ENCODE peak calls at places on chromosomes 5 and 9, in seven cellular contexts. U is IMR-90, O is gastrocnemius medialis, K is uterus, T is ovary, C is esophagus muscularis mucosa, H is body of pancreas. E is an unnamed sample.

GRCh38 chr9:34139477-34140146 is 13.1 kb upstream of the DCAF12 start:
- DNase-seq in O (peak; percentile 17), K (no peak), C (no peak), T (peak; percentile 40), H (peak; percentile 81), U (peak; percentile 91), E (no peak)

GRCh38 chr9:115396071-115396529 is 278.1 kb upstream of the TNC start:
- DNase-seq in O (no peak), H (no peak), T (no peak), K (no peak), C (no peak), U (peak; percentile 25), E (no peak)

GRCh38 chr5:132260714-132261615 is 3.5 kb downstream of the PDLIM4 start:
- DNase-seq in U (peak; percentile 96), T (peak; percentile 71), H (peak; percentile 53), O (no peak), K (peak; percentile 72), C (no peak), E (no peak)

GRCh38 chr5:150137168-150137957 is 18.3 kb downstream of the PDGFRB start:
- DNase-seq in T (no peak), O (no peak), K (no peak), H (no peak), U (peak; percentile 70), C (no peak), E (no peak)

GRCh38 chr9:113858282-113858681 is 17.8 kb upstream of the ZNF618 start:
- DNase-seq in K (no peak), T (no peak), H (no peak), C (peak; percentile 74), U (no peak), O (no peak), E (no peak)

GRCh38 chr5:88583471-88583870 is 299.5 kb downstream of the MEF2C start:
- DNase-seq in K (no peak), U (no peak), T (no peak), H (no peak), C (no peak), O (no peak), E (no peak)

GRCh38 chr5:45737153-45737552 is 41.0 kb upstream of the HCN1 start:
- DNase-seq in H (no peak), U (no peak), K (no peak), O (no peak), T (no peak), C (no peak), E (no peak)

GRCh38 chr5:150180241-150181027 is 9.4 kb upstream of the SLC6A7 start:
- DNase-seq in T (no peak), H (peak; percentile 20), U (peak; percentile 12), K (peak; percentile 80), C (no peak), O (peak; percentile 97), E (no peak)

GRCh38 chr5:132439521-132440206 is 50.9 kb downstream of the IRF1 start:
- DNase-seq in H (no peak), U (peak; percentile 97), C (peak; percentile 94), O (peak; percentile 93), K (peak; percentile 89), T (peak; percentile 78), E (no peak)

GRCh38 chr9:123355761-123356520 is at the start of gene CRB2:
- DNase-seq in C (no peak), O (no peak), K (peak; percentile 61), H (no peak), T (peak; percentile 12), U (no peak), E (no peak)

GRCh38 chr5:166363071-166363470 is 1928.4 kb upstream of the WWC1 start:
- DNase-seq in H (no peak), T (no peak), K (no peak), U (no peak), O (no peak), C (no peak), E (no peak)

GRCh38 chr5:166367391-166367790 is 1924.1 kb upstream of the WWC1 start:
- DNase-seq in T (no peak), H (no peak), U (no peak), O (no peak), K (no peak), C (no peak), E (no peak)

GRCh38 chr5:166369326-166369725 is 1922.1 kb upstream of the WWC1 start:
- DNase-seq in C (no peak), O (no peak), H (no peak), K (no peak), T (no peak), U (no peak), E (no peak)

GRCh38 chr5:166369817-166370216 is 1921.6 kb upstream of the WWC1 start:
- DNase-seq in C (no peak), O (no peak), U (no peak), T (no peak), H (no peak), K (no peak), E (no peak)

DNA sequence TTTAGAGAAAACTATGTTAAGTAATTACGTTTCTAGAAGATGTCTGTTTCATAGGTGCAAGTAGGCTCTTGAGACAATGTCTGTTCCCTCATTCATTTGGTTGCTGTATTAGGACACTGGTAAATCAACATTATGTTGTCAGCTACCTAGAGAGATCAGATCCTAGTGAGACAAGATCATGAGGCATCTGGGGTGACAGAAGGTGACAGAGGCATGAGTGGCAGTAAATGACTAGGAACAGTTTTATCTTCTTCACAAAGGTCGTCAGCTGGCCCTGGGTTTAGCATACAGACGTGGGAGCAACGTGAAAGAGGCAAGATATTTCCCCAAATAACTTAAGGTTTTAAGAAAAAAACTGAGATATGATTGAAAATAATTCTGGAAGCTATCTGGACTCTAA is 1926.3 kb upstream of the WWC1 start:
- DNase-seq in U (no peak), C (no peak), T (no peak), H (no peak), K (no peak), O (no peak), E (no peak)
- H3K27ac ChIP-seq in U (no peak overlapping the region), C (no peak overlapping the region), T (no peak overlapping the region), H (no peak overlapping the region), K (no peak overlapping the region), O (no peak overlapping the region), E (no peak overlapping the region)

DNA sequence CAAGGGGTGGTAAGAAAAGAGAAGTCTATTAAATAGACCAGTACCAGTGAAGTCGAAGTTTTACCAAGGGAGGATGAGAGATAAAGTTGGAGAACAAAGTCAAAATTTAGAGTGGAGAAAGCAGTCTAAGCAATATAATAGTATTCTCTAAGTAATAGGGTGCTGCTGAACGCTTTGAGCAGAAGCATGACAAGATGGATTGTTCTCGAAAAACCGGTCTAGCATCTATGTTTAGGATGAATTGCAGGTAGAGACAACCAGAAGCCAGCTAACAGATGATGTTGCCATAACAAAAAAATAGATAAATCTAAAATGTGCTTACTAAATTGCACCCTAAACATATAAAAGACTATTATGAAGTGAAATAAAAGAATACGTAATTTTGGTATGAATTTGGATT is 237.0 kb downstream of the PRELID2 start:
- DNase-seq in U (no peak), O (no peak), T (no peak), H (no peak), C (no peak), K (no peak), E (no peak)
- TF ChIP-seq CTCF in U (no peak), O (no peak), T (no peak), H (no peak), C (no peak), K (no peak), E (no peak)

GRCh38 chr5:78648359-78649219 is at the start of gene LHFPL2:
- DNase-seq in H (peak; percentile 77), K (peak; percentile 80), O (peak; percentile 52), U (peak; percentile 68), C (peak; percentile 94), T (peak; percentile 88), E (no peak)
- TF ChIP-seq POLR2A in H (peak; percentile 76), K (peak; percentile 7), O (peak; percentile 43), U (peak; percentile 63), C (peak; percentile 21), T (peak; percentile 30), E (peak; percentile 34)

GRCh38 chr5:176540476-176540899 is 3.3 kb upstream of the RNF44 start:
- DNase-seq in K (no peak), U (no peak), T (peak; percentile 23), O (no peak), H (no peak), C (no peak), E (no peak)
- H3K27ac ChIP-seq in K (no peak overlapping the region), U (no peak overlapping the region), T (no peak overlapping the region), O (no peak overlapping the region), H (no peak overlapping the region), C (no peak overlapping the region), E (no peak overlapping the region)

GRCh38 chr5:72464071-72464470 is 43.1 kb downstream of the ZNF366 start:
- DNase-seq in T (no peak), O (no peak), K (no peak), H (no peak), C (no peak), U (no peak), E (no peak)

GRCh38 chr5:72465601-72466563 is 41.3 kb downstream of the ZNF366 start:
- DNase-seq in T (no peak), C (no peak), K (no peak), O (no peak), U (peak; percentile 75), H (no peak), E (no peak)

GRCh38 chr5:72460413-72460812 is 46.8 kb downstream of the ZNF366 start:
- DNase-seq in T (no peak), O (no peak), U (no peak), K (no peak), H (no peak), C (no peak), E (no peak)

GRCh38 chr5:72465068-72465467 is 42.1 kb downstream of the ZNF366 start:
- DNase-seq in O (peak; percentile 52), K (no peak), H (no peak), U (no peak), C (no peak), T (no peak), E (no peak)

DNA sequence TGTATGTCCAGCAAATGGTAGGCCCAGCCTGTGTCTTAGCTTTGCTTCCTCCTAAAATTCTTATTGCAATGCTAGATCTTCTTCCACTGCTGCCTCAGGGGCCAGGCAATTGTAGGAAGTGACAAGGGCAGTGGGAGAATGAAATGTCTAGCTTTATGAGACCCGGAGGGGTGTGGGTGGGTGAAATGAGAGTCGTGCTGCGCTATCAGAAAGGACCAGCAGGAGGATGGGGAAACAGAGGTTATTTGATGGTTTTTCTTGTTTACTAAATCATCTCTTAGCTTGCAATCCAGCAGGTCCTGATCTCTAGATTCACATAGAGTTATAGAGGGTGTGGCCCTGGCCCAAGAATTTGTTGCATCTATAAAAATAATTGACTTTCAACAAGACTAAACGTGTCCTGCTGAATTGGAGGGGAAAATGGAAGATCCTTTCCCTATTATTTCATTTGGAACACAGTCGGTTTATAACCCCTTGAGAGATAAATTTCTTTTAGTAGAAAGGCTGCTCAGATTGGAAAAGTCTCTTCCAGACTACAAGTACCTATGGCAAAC is 43.6 kb downstream of the ZNF366 start:
- DNase-seq in U (no peak), H (no peak), K (no peak), O (no peak), T (no peak), C (no peak), E (no peak)
- TF ChIP-seq CTCF in U (no peak), H (no peak), K (no peak), O (no peak), T (no peak), C (no peak), E (peak; percentile 21)

GRCh38 chr5:372556-372910 is 51.0 kb downstream of the AHRR start:
- DNase-seq in H (no peak), T (no peak), O (no peak), C (peak; percentile 57), U (no peak), K (no peak), E (no peak)
- TF ChIP-seq POLR2A in H (no peak), T (no peak), O (no peak), C (no peak), U (no peak), K (no peak), E (no peak)